ENCODE peak calls at places on chromosomes 13 and 19, in eight cellular contexts. One of them, this sample, is unnamed. For H3K4me1, the result is how much of the 10 kb centered on the place peaks cover.

GRCh38 chr13:75566658-75567057 is 17.1 kb downstream of the UCHL3 start:
- DNase-seq in body of pancreas: no peak
- DNase-seq in IMR-90: peak
- DNase-seq in mucosa of descending colon: no peak
- DNase-seq in psoas muscle: no peak
- DNase-seq in cardiac muscle cell: no peak
- DNase-seq in heart right ventricle: no peak
- DNase-seq in left lung: no peak
- DNase-seq in this sample: no peak

GRCh38 chr13:110446570-110446880 is 115.0 kb downstream of the RAB20 start:
- DNase-seq in body of pancreas: no peak
- DNase-seq in IMR-90: no peak
- DNase-seq in mucosa of descending colon: no peak
- DNase-seq in psoas muscle: no peak
- DNase-seq in cardiac muscle cell: no peak
- DNase-seq in heart right ventricle: no peak
- DNase-seq in left lung: no peak
- DNase-seq in this sample: peak

GRCh38 chr13:48533207-48533499 is 273 bp upstream of the RCBTB2 start:
- DNase-seq in body of pancreas: no peak
- DNase-seq in IMR-90: no peak
- DNase-seq in mucosa of descending colon: no peak
- DNase-seq in psoas muscle: no peak
- DNase-seq in cardiac muscle cell: no peak
- DNase-seq in heart right ventricle: no peak
- DNase-seq in left lung: no peak
- DNase-seq in this sample: no peak

GRCh38 chr19:14383556-14383897 is 2.3 kb downstream of the ADGRE5 start:
- DNase-seq in body of pancreas: no peak
- DNase-seq in IMR-90: peak
- DNase-seq in mucosa of descending colon: no peak
- DNase-seq in psoas muscle: no peak
- DNase-seq in cardiac muscle cell: no peak
- DNase-seq in heart right ventricle: peak
- DNase-seq in left lung: no peak
- DNase-seq in this sample: no peak

GRCh38 chr13:110685305-110685704 is 20.6 kb downstream of the CARS2 start:
- DNase-seq in body of pancreas: no peak
- DNase-seq in IMR-90: peak
- DNase-seq in mucosa of descending colon: no peak
- DNase-seq in psoas muscle: no peak
- DNase-seq in cardiac muscle cell: no peak
- DNase-seq in heart right ventricle: no peak
- DNase-seq in left lung: no peak
- DNase-seq in this sample: no peak

GRCh38 chr13:43473437-43473836 is 313.3 kb downstream of the ENOX1 start:
- DNase-seq in body of pancreas: no peak
- DNase-seq in IMR-90: no peak
- DNase-seq in mucosa of descending colon: no peak
- DNase-seq in psoas muscle: no peak
- DNase-seq in cardiac muscle cell: peak
- DNase-seq in heart right ventricle: peak
- DNase-seq in left lung: no peak
- DNase-seq in this sample: no peak

GRCh38 chr19:18523841-18524240 is 2.0 kb upstream of the ELL start:
- DNase-seq in body of pancreas: no peak
- DNase-seq in IMR-90: no peak
- DNase-seq in mucosa of descending colon: no peak
- DNase-seq in psoas muscle: no peak
- DNase-seq in cardiac muscle cell: no peak
- DNase-seq in heart right ventricle: no peak
- DNase-seq in left lung: no peak
- DNase-seq in this sample: no peak

GRCh38 chr19:58572026-58572817 is 913 bp downstream of the MZF1 start:
- DNase-seq in body of pancreas: no peak
- DNase-seq in IMR-90: no peak
- DNase-seq in mucosa of descending colon: peak
- DNase-seq in psoas muscle: no peak
- DNase-seq in cardiac muscle cell: no peak
- DNase-seq in heart right ventricle: no peak
- DNase-seq in left lung: peak
- DNase-seq in this sample: no peak

GRCh38 chr13:99655351-99656091 is 154.2 kb downstream of the TM9SF2 start:
- DNase-seq in body of pancreas: no peak
- DNase-seq in IMR-90: peak
- DNase-seq in mucosa of descending colon: no peak
- DNase-seq in psoas muscle: no peak
- DNase-seq in cardiac muscle cell: no peak
- DNase-seq in heart right ventricle: no peak
- DNase-seq in left lung: no peak
- DNase-seq in this sample: no peak

GRCh38 chr13:40145139-40145538 is 489.7 kb downstream of the COG6 start:
- DNase-seq in body of pancreas: no peak
- DNase-seq in IMR-90: no peak
- DNase-seq in mucosa of descending colon: no peak
- DNase-seq in psoas muscle: no peak
- DNase-seq in cardiac muscle cell: no peak
- DNase-seq in heart right ventricle: no peak
- DNase-seq in left lung: no peak
- DNase-seq in this sample: no peak

GRCh38 chr13:20713751-20714150 is 10.3 kb downstream of the IL17D start:
- DNase-seq in body of pancreas: no peak
- DNase-seq in IMR-90: peak
- DNase-seq in mucosa of descending colon: no peak
- DNase-seq in psoas muscle: peak
- DNase-seq in cardiac muscle cell: no peak
- DNase-seq in heart right ventricle: no peak
- DNase-seq in left lung: no peak
- DNase-seq in this sample: no peak

GRCh38 chr19:8161135-8161646 is 11.8 kb upstream of the FBN3 start:
- DNase-seq in body of pancreas: peak
- DNase-seq in IMR-90: no peak
- DNase-seq in mucosa of descending colon: no peak
- DNase-seq in psoas muscle: no peak
- DNase-seq in cardiac muscle cell: peak
- DNase-seq in heart right ventricle: no peak
- DNase-seq in left lung: no peak
- DNase-seq in this sample: peak

GRCh38 chr13:91154954-91155353 is 192.5 kb upstream of the MIR17HG start:
- DNase-seq in body of pancreas: no peak
- DNase-seq in IMR-90: no peak
- DNase-seq in mucosa of descending colon: no peak
- DNase-seq in psoas muscle: no peak
- DNase-seq in cardiac muscle cell: no peak
- DNase-seq in heart right ventricle: no peak
- DNase-seq in left lung: no peak
- DNase-seq in this sample: no peak

GRCh38 chr13:99723847-99724246 is 222.6 kb downstream of the TM9SF2 start:
- DNase-seq in body of pancreas: no peak
- DNase-seq in IMR-90: no peak
- DNase-seq in mucosa of descending colon: no peak
- DNase-seq in psoas muscle: no peak
- DNase-seq in cardiac muscle cell: no peak
- DNase-seq in heart right ventricle: no peak
- DNase-seq in left lung: no peak
- DNase-seq in this sample: no peak

GRCh38 chr13:42875448-42876269 is 94.3 kb downstream of the FAM216B start:
- DNase-seq in body of pancreas: peak
- DNase-seq in IMR-90: peak
- DNase-seq in mucosa of descending colon: no peak
- DNase-seq in psoas muscle: no peak
- DNase-seq in cardiac muscle cell: peak
- DNase-seq in heart right ventricle: no peak
- DNase-seq in left lung: no peak
- DNase-seq in this sample: no peak

GRCh38 chr19:53037101-53038097 is 7.1 kb upstream of the ERVV-2 start:
- DNase-seq in body of pancreas: peak
- DNase-seq in IMR-90: peak
- DNase-seq in mucosa of descending colon: no peak
- DNase-seq in psoas muscle: no peak
- DNase-seq in cardiac muscle cell: peak
- DNase-seq in heart right ventricle: peak
- DNase-seq in left lung: peak
- DNase-seq in this sample: peak

GRCh38 chr13:45411226-45411625 is 6.9 kb downstream of the SLC25A30 start:
- DNase-seq in body of pancreas: no peak
- DNase-seq in IMR-90: no peak
- DNase-seq in mucosa of descending colon: no peak
- DNase-seq in psoas muscle: no peak
- DNase-seq in cardiac muscle cell: no peak
- DNase-seq in heart right ventricle: no peak
- DNase-seq in left lung: no peak
- DNase-seq in this sample: no peak

GRCh38 chr13:45411631-45412030 is 6.5 kb downstream of the SLC25A30 start:
- DNase-seq in body of pancreas: no peak
- DNase-seq in IMR-90: no peak
- DNase-seq in mucosa of descending colon: no peak
- DNase-seq in psoas muscle: no peak
- DNase-seq in cardiac muscle cell: no peak
- DNase-seq in heart right ventricle: no peak
- DNase-seq in left lung: no peak
- DNase-seq in this sample: no peak

GRCh38 chr13:45412274-45413049 is 5.7 kb downstream of the SLC25A30 start:
- DNase-seq in body of pancreas: no peak
- DNase-seq in IMR-90: peak
- DNase-seq in mucosa of descending colon: no peak
- DNase-seq in psoas muscle: no peak
- DNase-seq in cardiac muscle cell: no peak
- DNase-seq in heart right ventricle: no peak
- DNase-seq in left lung: no peak
- DNase-seq in this sample: no peak

GRCh38 chr13:45415112-45415511 is 3.1 kb downstream of the SLC25A30 start:
- DNase-seq in body of pancreas: no peak
- DNase-seq in IMR-90: no peak
- DNase-seq in mucosa of descending colon: no peak
- DNase-seq in psoas muscle: no peak
- DNase-seq in cardiac muscle cell: no peak
- DNase-seq in heart right ventricle: no peak
- DNase-seq in left lung: no peak
- DNase-seq in this sample: no peak

GRCh38 chr13:45413826-45414312 is 4.3 kb downstream of the SLC25A30 start:
- DNase-seq in body of pancreas: no peak
- DNase-seq in IMR-90: no peak
- DNase-seq in mucosa of descending colon: no peak
- DNase-seq in psoas muscle: no peak
- DNase-seq in cardiac muscle cell: no peak
- DNase-seq in heart right ventricle: no peak
- DNase-seq in left lung: no peak
- DNase-seq in this sample: no peak
- H3K4me3 ChIP-seq in body of pancreas: no peak
- H3K4me3 ChIP-seq in IMR-90: no peak
- H3K4me3 ChIP-seq in mucosa of descending colon: no peak
- H3K4me3 ChIP-seq in psoas muscle: peak
- H3K4me3 ChIP-seq in cardiac muscle cell: no peak
- H3K4me3 ChIP-seq in heart right ventricle: peak
- H3K4me3 ChIP-seq in left lung: peak
- H3K4me3 ChIP-seq in this sample: no peak

DNA sequence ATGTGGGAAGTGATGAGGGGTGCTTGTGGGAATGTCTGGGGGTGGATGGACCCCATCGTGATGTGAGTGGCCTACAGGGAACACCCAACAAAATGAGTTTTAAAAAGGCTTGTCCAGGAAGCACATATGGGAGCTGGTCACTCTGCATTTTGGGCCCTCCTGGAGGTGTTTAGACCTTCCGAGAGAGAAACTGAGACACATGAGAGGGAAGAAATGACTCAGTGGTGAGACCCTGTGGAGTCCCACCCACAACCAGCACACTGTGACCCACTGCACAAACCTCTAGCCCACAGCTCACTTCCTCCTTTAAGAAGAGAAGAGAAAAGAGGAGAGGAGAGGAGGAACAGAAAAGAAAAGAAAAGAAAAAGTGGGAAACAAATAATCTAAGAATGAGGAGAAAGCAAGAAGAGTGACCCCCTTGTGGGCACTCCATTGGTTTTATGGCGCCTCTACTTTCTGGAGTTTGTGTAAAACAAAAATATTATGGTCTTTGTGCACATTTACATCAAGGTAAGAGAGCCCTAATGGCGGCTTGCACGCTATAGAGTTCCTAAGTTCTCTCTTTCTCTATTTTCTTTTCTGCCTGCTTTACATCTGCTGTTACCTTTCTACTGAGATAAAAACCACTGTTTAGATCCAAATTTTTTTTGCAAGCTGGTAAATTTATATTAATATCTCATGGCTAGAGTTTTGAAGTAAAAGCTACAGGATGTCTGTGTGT is 13.3 kb upstream of the LILRB1 start:
- DNase-seq in body of pancreas: no peak
- DNase-seq in IMR-90: no peak
- DNase-seq in mucosa of descending colon: no peak
- DNase-seq in psoas muscle: no peak
- DNase-seq in cardiac muscle cell: no peak
- DNase-seq in heart right ventricle: no peak
- DNase-seq in left lung: no peak
- DNase-seq in this sample: no peak
- H3K4me1 ChIP-seq in body of pancreas: under half
- H3K4me1 ChIP-seq in IMR-90: under half
- H3K4me1 ChIP-seq in mucosa of descending colon: under half
- H3K4me1 ChIP-seq in psoas muscle: under half
- H3K4me1 ChIP-seq in cardiac muscle cell: under half
- H3K4me1 ChIP-seq in heart right ventricle: under half
- H3K4me1 ChIP-seq in left lung: under half
- H3K4me1 ChIP-seq in this sample: under half

DNA sequence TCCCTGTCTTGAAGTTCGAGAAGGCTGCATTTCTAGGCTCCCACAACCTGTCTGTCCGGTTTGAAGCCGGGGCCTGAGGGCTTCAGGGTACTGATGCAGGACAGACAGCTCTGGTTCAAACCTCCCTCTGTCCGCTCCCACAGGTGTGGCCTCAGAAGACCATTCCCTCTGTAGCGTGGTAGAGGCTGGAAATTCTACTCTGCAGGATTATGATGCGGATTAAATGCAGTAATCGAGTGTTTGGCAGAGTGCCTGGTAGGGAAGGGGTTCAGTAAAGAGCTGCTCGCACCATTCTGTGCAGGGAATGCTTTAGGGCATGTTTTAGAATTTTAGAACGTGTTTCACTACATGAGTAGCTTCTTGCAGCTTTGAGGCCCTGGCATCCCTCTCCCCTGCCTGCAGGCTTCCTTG is 30.5 kb downstream of the PPP1R37 start:
- DNase-seq in body of pancreas: no peak
- DNase-seq in IMR-90: no peak
- DNase-seq in mucosa of descending colon: no peak
- DNase-seq in psoas muscle: no peak
- DNase-seq in cardiac muscle cell: no peak
- DNase-seq in heart right ventricle: no peak
- DNase-seq in left lung: no peak
- DNase-seq in this sample: peak
- H3K4me3 ChIP-seq in body of pancreas: no peak
- H3K4me3 ChIP-seq in IMR-90: no peak
- H3K4me3 ChIP-seq in mucosa of descending colon: no peak
- H3K4me3 ChIP-seq in psoas muscle: no peak
- H3K4me3 ChIP-seq in cardiac muscle cell: no peak
- H3K4me3 ChIP-seq in heart right ventricle: no peak
- H3K4me3 ChIP-seq in left lung: no peak
- H3K4me3 ChIP-seq in this sample: no peak

DNA sequence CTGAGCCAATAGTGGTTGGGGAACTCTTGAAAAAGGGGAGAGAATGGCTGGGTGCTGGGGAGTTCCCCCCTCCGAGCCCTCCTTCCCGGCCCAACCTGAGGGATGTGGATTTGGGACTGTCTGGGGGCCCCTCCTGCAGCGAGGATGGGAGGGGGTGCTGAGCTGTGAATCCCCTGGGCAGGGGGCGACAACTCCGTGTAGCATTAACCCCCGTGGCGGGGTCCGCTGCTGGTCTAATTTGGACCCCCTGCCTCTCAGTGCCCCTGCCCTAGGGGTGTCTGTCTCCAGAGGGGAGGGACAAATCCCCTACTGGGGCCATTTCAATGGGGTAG is 9.7 kb downstream of the MIDN start:
- DNase-seq in body of pancreas: no peak
- DNase-seq in IMR-90: no peak
- DNase-seq in mucosa of descending colon: no peak
- DNase-seq in psoas muscle: no peak
- DNase-seq in cardiac muscle cell: no peak
- DNase-seq in heart right ventricle: no peak
- DNase-seq in left lung: no peak
- DNase-seq in this sample: no peak
- H3K4me1 ChIP-seq in body of pancreas: half or more
- H3K4me1 ChIP-seq in IMR-90: half or more
- H3K4me1 ChIP-seq in mucosa of descending colon: half or more
- H3K4me1 ChIP-seq in psoas muscle: half or more
- H3K4me1 ChIP-seq in cardiac muscle cell: under half
- H3K4me1 ChIP-seq in heart right ventricle: half or more
- H3K4me1 ChIP-seq in left lung: half or more
- H3K4me1 ChIP-seq in this sample: half or more